ENCODE peak calls at places on chromosomes 11 and 22, in nine cellular contexts. M, G, K, Z, J, V, T, X and I are unnamed samples.
A peak's percentile ranks its signal among the peaks of the same experiment; 100 is the strongest.

GRCh38 chr22:44050766-44051747 is 27.0 kb downstream of the PARVB start:
- DNase-seq in T (no peak), Z (no peak), V (no peak), G (no peak), K (no peak), X (no peak), M (no peak), J (no peak), I (no peak)

GRCh38 chr11:77080643-77081210 is 14.0 kb downstream of the CAPN5 start:
- DNase-seq in G (no peak), T (no peak), K (peak; percentile 51), Z (no peak), X (no peak), V (no peak), J (no peak), M (no peak), I (no peak)

GRCh38 chr11:96388891-96389603 is 665 bp downstream of the CCDC82 start:
- DNase-seq in G (peak; percentile 66), K (no peak), M (no peak), J (no peak), Z (no peak), V (no peak), T (no peak), X (no peak), I (no peak)

GRCh38 chr11:86719781-86720463 is 47.5 kb upstream of the ME3 start:
- DNase-seq in X (no peak), T (peak; percentile 86), K (peak; percentile 85), Z (no peak), M (no peak), G (no peak), J (no peak), V (peak; percentile 84), I (no peak)

GRCh38 chr11:117905524-117905923 is 23.7 kb downstream of the TMPRSS13 start:
- DNase-seq in X (no peak), J (no peak), T (no peak), K (no peak), V (no peak), Z (no peak), M (no peak), G (no peak), I (no peak)

GRCh38 chr22:38501797-38502672 is 4.1 kb downstream of the DDX17 start:
- DNase-seq in V (no peak), Z (no peak), G (no peak), M (no peak), X (no peak), K (no peak), T (no peak), J (no peak), I (no peak)

GRCh38 chr22:29156507-29156906 is 49.2 kb upstream of the EMID1 start:
- DNase-seq in V (no peak), M (no peak), K (peak; percentile 5), T (peak; percentile 20), J (peak; percentile 51), X (no peak), Z (no peak), G (no peak), I (no peak)

GRCh38 chr11:61173456-61173855 is 12.2 kb upstream of the VPS37C start:
- DNase-seq in K (peak; percentile 34), T (no peak), X (no peak), J (no peak), V (peak; percentile 49), M (no peak), G (no peak), Z (peak; percentile 53), I (no peak)

GRCh38 chr11:3129591-3130268 is 35.4 kb downstream of the OSBPL5 start:
- DNase-seq in V (no peak), Z (no peak), J (peak; percentile 60), M (peak; percentile 57), X (no peak), G (no peak), T (no peak), K (no peak), I (no peak)

GRCh38 chr22:47203554-47203991 is 441.1 kb downstream of the TBC1D22A start:
- DNase-seq in M (peak; percentile 37), K (no peak), T (no peak), X (no peak), Z (no peak), G (no peak), J (no peak), V (no peak), I (peak; percentile 11)

DNA sequence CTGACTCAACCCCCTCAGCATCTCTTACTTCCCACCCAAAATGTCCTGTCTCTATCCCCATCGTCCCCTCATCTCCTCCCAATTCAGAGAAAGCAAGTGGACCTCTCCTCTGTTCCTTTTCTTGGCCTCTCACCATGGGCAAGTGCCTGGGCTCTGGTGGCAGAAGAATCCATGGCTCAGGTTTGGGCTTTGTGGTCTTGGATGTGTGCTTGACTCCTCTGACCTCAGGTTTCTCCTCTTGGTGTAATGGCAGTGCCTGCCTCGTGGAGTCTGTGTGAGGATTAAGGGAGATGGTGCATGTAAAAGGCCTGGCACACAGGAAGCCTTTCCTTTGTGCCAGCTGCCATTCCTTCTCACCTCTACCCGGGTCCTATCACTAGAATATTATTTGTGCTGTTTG is 3.2 kb downstream of the BMAL1 start:
- DNase-seq in Z (no peak), T (no peak), J (no peak), V (no peak), K (no peak), G (no peak), M (no peak), X (no peak), I (no peak)
- H3K4me1 ChIP-seq in Z (no peaks in the 10 kb centered on the region), T (peaks cover 20% of the 10 kb centered on the region), J (peaks cover 21% of the 10 kb centered on the region), V (peaks cover 24% of the 10 kb centered on the region), K (peaks cover 4% of the 10 kb centered on the region), G (no peaks in the 10 kb centered on the region), M (peaks cover 26% of the 10 kb centered on the region), X (peaks cover 56% of the 10 kb centered on the region), I (peaks cover 11% of the 10 kb centered on the region)

GRCh38 chr22:48580481-48580970 is 1247.1 kb downstream of the BRD1 start:
- DNase-seq in X (no peak), M (peak; percentile 22), T (no peak), K (no peak), J (no peak), V (no peak), G (no peak), Z (no peak), I (no peak)
- H3K9me3 ChIP-seq in X (no peaks in the 10 kb centered on the region), M (no peaks in the 10 kb centered on the region), T (no peaks in the 10 kb centered on the region), K (peaks cover 13% of the 10 kb centered on the region), J (no peaks in the 10 kb centered on the region), V (no peaks in the 10 kb centered on the region), G (no peaks in the 10 kb centered on the region), Z (no peaks in the 10 kb centered on the region), I (no peaks in the 10 kb centered on the region)

DNA sequence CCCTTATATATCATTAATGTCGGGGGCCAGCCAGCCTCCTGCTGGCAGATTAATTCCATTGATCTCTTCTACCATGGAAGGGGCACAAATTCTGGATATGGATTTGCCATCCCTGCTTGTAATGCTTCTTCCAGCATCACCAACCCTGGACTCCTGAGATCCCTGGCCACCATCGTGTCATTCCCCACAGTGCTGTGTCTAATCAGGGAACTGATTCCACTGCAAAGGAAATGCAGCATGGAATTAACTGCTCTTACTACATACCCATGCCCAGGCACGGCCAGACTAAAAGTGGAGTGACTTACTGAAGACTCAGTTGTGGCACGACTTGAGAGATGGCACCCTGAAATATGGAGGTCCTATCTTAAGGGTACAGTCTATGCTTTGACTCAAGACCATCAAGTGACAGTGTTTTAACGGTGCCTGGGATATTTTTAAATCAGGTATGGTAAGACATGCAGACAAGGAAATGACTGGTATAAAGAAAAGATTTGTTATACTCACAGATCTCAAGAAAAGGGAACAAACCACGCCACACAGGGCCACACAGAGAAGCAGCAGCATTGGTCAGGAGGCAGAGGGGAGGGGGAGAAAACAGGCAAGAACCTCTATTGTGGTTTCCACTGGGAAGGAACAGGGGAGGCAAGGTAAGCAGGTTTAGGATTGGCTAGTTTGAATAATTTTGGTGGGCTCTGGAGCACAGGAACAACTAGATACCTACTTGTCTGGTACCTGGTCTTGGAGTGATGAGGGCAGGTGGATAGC is 65.1 kb downstream of the IGLL5 start:
- DNase-seq in T (no peak), J (peak; percentile 27), G (no peak), K (no peak), M (peak; percentile 10), X (no peak), Z (no peak), V (no peak), I (no peak)
- H3K4me1 ChIP-seq in T (no peaks in the 10 kb centered on the region), J (no peaks in the 10 kb centered on the region), G (no peaks in the 10 kb centered on the region), K (no peaks in the 10 kb centered on the region), M (no peaks in the 10 kb centered on the region), X (no peaks in the 10 kb centered on the region), Z (no peaks in the 10 kb centered on the region), V (no peaks in the 10 kb centered on the region), I (no peaks in the 10 kb centered on the region)

GRCh38 chr11:48669146-48669545 is 180.6 kb downstream of the OR4A47 start:
- DNase-seq in M (no peak), Z (no peak), G (no peak), T (no peak), V (no peak), J (no peak), X (no peak), K (no peak), I (no peak)
- H3K9me3 ChIP-seq in M (peaks cover 96% of the 10 kb centered on the region), Z (no peaks in the 10 kb centered on the region), G (peaks cover 4% of the 10 kb centered on the region), T (no peaks in the 10 kb centered on the region), V (peaks cover 4% of the 10 kb centered on the region), J (peaks cover 20% of the 10 kb centered on the region), X (peaks cover 16% of the 10 kb centered on the region), K (no peaks in the 10 kb centered on the region), I (no peaks in the 10 kb centered on the region)

DNA sequence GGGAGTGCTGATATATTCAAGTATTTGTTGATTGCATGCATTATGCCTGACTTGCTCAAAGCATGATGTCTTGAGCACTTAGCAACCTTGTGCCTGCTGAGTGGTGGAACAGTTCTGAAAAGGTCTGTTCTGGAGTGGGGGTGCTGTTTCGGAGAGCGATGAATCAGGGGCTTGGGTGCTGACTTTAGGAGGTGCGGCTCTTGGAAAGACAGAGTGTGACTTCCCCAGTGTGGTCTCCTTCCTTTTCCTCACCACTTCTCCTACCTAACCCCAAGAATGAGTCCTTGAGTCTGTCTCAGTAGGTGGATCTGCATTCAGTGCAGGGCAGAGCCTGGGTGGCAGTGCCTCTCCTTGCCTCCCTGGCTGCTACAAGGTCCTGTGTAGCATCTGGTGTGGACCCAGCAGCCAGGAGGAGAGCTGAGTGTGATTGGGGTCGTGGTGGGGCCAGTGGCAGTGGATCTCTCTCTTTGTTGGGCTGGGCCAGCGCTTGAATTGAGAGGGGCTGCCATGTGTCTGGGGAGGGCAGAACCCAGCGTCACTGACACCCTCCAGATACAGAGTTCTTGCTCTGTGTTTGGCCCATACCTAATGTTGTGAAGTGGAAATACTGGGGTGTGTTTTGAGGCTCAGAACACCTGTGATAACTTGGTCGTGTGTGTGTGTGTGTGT is 35.9 kb downstream of the ST3GAL4 start:
- DNase-seq in T (no peak), V (no peak), K (no peak), Z (no peak), X (no peak), G (no peak), M (no peak), J (peak; percentile 35), I (no peak)
- H3K4me1 ChIP-seq in T (peaks cover 17% of the 10 kb centered on the region), V (no peaks in the 10 kb centered on the region), K (peaks cover 2% of the 10 kb centered on the region), Z (no peaks in the 10 kb centered on the region), X (no peaks in the 10 kb centered on the region), G (no peaks in the 10 kb centered on the region), M (peaks cover 44% of the 10 kb centered on the region), J (peaks cover 23% of the 10 kb centered on the region), I (peaks cover 9% of the 10 kb centered on the region)

DNA sequence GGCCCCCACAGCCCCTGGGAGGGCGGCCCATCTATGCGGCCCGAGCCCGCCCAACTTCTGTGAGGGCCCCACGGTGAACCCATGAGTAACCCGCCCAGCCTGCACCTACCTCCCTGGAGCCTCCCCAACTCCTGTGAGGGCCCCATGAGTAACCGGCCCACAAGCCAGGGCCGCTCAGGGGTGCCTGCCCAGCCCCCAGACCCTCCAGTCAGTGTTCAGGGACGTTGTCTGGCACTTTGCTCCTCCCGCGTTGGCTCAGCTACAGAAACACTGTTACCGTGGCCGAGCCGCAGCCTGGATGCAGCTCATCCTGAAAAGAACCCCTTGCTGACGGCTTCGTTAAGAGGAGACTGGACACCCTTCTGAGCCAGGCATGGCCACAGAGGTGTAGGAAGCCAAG is 179.6 kb downstream of the BRD1 start:
- DNase-seq in T (no peak), J (no peak), X (no peak), M (peak; percentile 55), Z (no peak), K (no peak), G (no peak), V (no peak), I (no peak)
- H3K9me3 ChIP-seq in T (no peaks in the 10 kb centered on the region), J (no peaks in the 10 kb centered on the region), X (no peaks in the 10 kb centered on the region), M (peaks cover 8% of the 10 kb centered on the region), Z (no peaks in the 10 kb centered on the region), K (peaks cover 36% of the 10 kb centered on the region), G (no peaks in the 10 kb centered on the region), V (no peaks in the 10 kb centered on the region), I (no peaks in the 10 kb centered on the region)